ENCODE peak calls at places on chromosome 20, in ten cellular contexts. One of them, this sample, is unnamed.

GRCh38 chr20:57065646-57066045 is 200.8 kb downstream of the BMP7 start:
- DNase-seq in upper lobe of right lung: peak
- DNase-seq in PC-3: no peak
- DNase-seq in heart left ventricle: no peak
- DNase-seq in neural progenitor cell: peak
- DNase-seq in GM23338: no peak
- DNase-seq in psoas muscle: no peak
- DNase-seq in GM06990: no peak
- DNase-seq in CD8-positive, alpha-beta T cell: no peak
- DNase-seq in OCI-LY7: no peak
- DNase-seq in this sample: no peak

GRCh38 chr20:45115386-45115774 is 406 bp upstream of the WFDC5 start:
- DNase-seq in upper lobe of right lung: no peak
- DNase-seq in PC-3: no peak
- DNase-seq in heart left ventricle: no peak
- DNase-seq in neural progenitor cell: no peak
- DNase-seq in GM23338: no peak
- DNase-seq in psoas muscle: no peak
- DNase-seq in GM06990: no peak
- DNase-seq in CD8-positive, alpha-beta T cell: no peak
- DNase-seq in OCI-LY7: no peak
- DNase-seq in this sample: no peak

GRCh38 chr20:17882834-17883591 is 85.6 kb downstream of the SNX5 start:
- DNase-seq in upper lobe of right lung: no peak
- DNase-seq in PC-3: no peak
- DNase-seq in heart left ventricle: no peak
- DNase-seq in neural progenitor cell: no peak
- DNase-seq in GM23338: no peak
- DNase-seq in psoas muscle: no peak
- DNase-seq in GM06990: no peak
- DNase-seq in CD8-positive, alpha-beta T cell: no peak
- DNase-seq in OCI-LY7: no peak
- DNase-seq in this sample: no peak

GRCh38 chr20:56442381-56443365 is 25.8 kb upstream of the RTF2 start:
- DNase-seq in upper lobe of right lung: no peak
- DNase-seq in PC-3: no peak
- DNase-seq in heart left ventricle: no peak
- DNase-seq in neural progenitor cell: no peak
- DNase-seq in GM23338: no peak
- DNase-seq in psoas muscle: no peak
- DNase-seq in GM06990: no peak
- DNase-seq in CD8-positive, alpha-beta T cell: no peak
- DNase-seq in OCI-LY7: no peak
- DNase-seq in this sample: no peak

GRCh38 chr20:25858495-25859425 is 162.1 kb upstream of the ZNF337 start:
- DNase-seq in upper lobe of right lung: no peak
- DNase-seq in PC-3: no peak
- DNase-seq in heart left ventricle: no peak
- DNase-seq in neural progenitor cell: no peak
- DNase-seq in GM23338: no peak
- DNase-seq in psoas muscle: no peak
- DNase-seq in GM06990: no peak
- DNase-seq in CD8-positive, alpha-beta T cell: no peak
- DNase-seq in OCI-LY7: no peak
- DNase-seq in this sample: no peak

GRCh38 chr20:44031001-44031574 is 116.4 kb downstream of the TOX2 start:
- DNase-seq in upper lobe of right lung: no peak
- DNase-seq in PC-3: no peak
- DNase-seq in heart left ventricle: no peak
- DNase-seq in neural progenitor cell: no peak
- DNase-seq in GM23338: no peak
- DNase-seq in psoas muscle: no peak
- DNase-seq in GM06990: no peak
- DNase-seq in CD8-positive, alpha-beta T cell: no peak
- DNase-seq in OCI-LY7: no peak
- DNase-seq in this sample: no peak

GRCh38 chr20:25044261-25044560 is 13.7 kb downstream of the ACSS1 start:
- DNase-seq in upper lobe of right lung: no peak
- DNase-seq in PC-3: no peak
- DNase-seq in heart left ventricle: peak
- DNase-seq in neural progenitor cell: no peak
- DNase-seq in GM23338: no peak
- DNase-seq in psoas muscle: no peak
- DNase-seq in GM06990: no peak
- DNase-seq in CD8-positive, alpha-beta T cell: no peak
- DNase-seq in OCI-LY7: no peak
- DNase-seq in this sample: no peak

GRCh38 chr20:36145877-36146707 is 8.4 kb upstream of the EPB41L1 start:
- DNase-seq in upper lobe of right lung: no peak
- DNase-seq in PC-3: no peak
- DNase-seq in heart left ventricle: peak
- DNase-seq in neural progenitor cell: no peak
- DNase-seq in GM23338: no peak
- DNase-seq in psoas muscle: peak
- DNase-seq in GM06990: no peak
- DNase-seq in CD8-positive, alpha-beta T cell: no peak
- DNase-seq in OCI-LY7: peak
- DNase-seq in this sample: no peak

GRCh38 chr20:18793625-18794427 is 19.8 kb upstream of the SCP2D1 start:
- DNase-seq in upper lobe of right lung: peak
- DNase-seq in PC-3: peak
- DNase-seq in heart left ventricle: peak
- DNase-seq in neural progenitor cell: peak
- DNase-seq in GM23338: peak
- DNase-seq in psoas muscle: peak
- DNase-seq in GM06990: peak
- DNase-seq in CD8-positive, alpha-beta T cell: peak
- DNase-seq in OCI-LY7: peak
- DNase-seq in this sample: peak

GRCh38 chr20:30816182-30816645 is 441.2 kb upstream of the DEFB115 start:
- DNase-seq in upper lobe of right lung: no peak
- DNase-seq in PC-3: no peak
- DNase-seq in heart left ventricle: peak
- DNase-seq in neural progenitor cell: no peak
- DNase-seq in GM23338: peak
- DNase-seq in psoas muscle: no peak
- DNase-seq in GM06990: no peak
- DNase-seq in CD8-positive, alpha-beta T cell: no peak
- DNase-seq in OCI-LY7: no peak
- DNase-seq in this sample: no peak

GRCh38 chr20:42260216-42260615 is 642.0 kb upstream of the CHD6 start:
- DNase-seq in upper lobe of right lung: no peak
- DNase-seq in PC-3: no peak
- DNase-seq in heart left ventricle: no peak
- DNase-seq in neural progenitor cell: peak
- DNase-seq in GM23338: no peak
- DNase-seq in psoas muscle: no peak
- DNase-seq in GM06990: no peak
- DNase-seq in CD8-positive, alpha-beta T cell: no peak
- DNase-seq in OCI-LY7: no peak
- DNase-seq in this sample: no peak

GRCh38 chr20:54622338-54623280 is 147.2 kb downstream of the DOK5 start:
- DNase-seq in upper lobe of right lung: no peak
- DNase-seq in PC-3: no peak
- DNase-seq in heart left ventricle: peak
- DNase-seq in neural progenitor cell: no peak
- DNase-seq in GM23338: no peak
- DNase-seq in psoas muscle: no peak
- DNase-seq in GM06990: no peak
- DNase-seq in CD8-positive, alpha-beta T cell: no peak
- DNase-seq in OCI-LY7: no peak
- DNase-seq in this sample: peak

GRCh38 chr20:7773511-7773910 is 166.7 kb downstream of the HAO1 start:
- DNase-seq in upper lobe of right lung: no peak
- DNase-seq in PC-3: peak
- DNase-seq in heart left ventricle: no peak
- DNase-seq in neural progenitor cell: no peak
- DNase-seq in GM23338: no peak
- DNase-seq in psoas muscle: no peak
- DNase-seq in GM06990: no peak
- DNase-seq in CD8-positive, alpha-beta T cell: no peak
- DNase-seq in OCI-LY7: no peak
- DNase-seq in this sample: no peak

GRCh38 chr20:33709905-33710541 is 10.1 kb downstream of the PXMP4 start:
- DNase-seq in upper lobe of right lung: no peak
- DNase-seq in PC-3: no peak
- DNase-seq in heart left ventricle: no peak
- DNase-seq in neural progenitor cell: no peak
- DNase-seq in GM23338: peak
- DNase-seq in psoas muscle: no peak
- DNase-seq in GM06990: no peak
- DNase-seq in CD8-positive, alpha-beta T cell: no peak
- DNase-seq in OCI-LY7: no peak
- DNase-seq in this sample: no peak

GRCh38 chr20:33713865-33714367 is 6.2 kb downstream of the PXMP4 start:
- DNase-seq in upper lobe of right lung: no peak
- DNase-seq in PC-3: no peak
- DNase-seq in heart left ventricle: no peak
- DNase-seq in neural progenitor cell: no peak
- DNase-seq in GM23338: no peak
- DNase-seq in psoas muscle: no peak
- DNase-seq in GM06990: no peak
- DNase-seq in CD8-positive, alpha-beta T cell: no peak
- DNase-seq in OCI-LY7: no peak
- DNase-seq in this sample: no peak

GRCh38 chr20:33709398-33709797 is 10.7 kb downstream of the PXMP4 start:
- DNase-seq in upper lobe of right lung: no peak
- DNase-seq in PC-3: no peak
- DNase-seq in heart left ventricle: no peak
- DNase-seq in neural progenitor cell: no peak
- DNase-seq in GM23338: peak
- DNase-seq in psoas muscle: no peak
- DNase-seq in GM06990: no peak
- DNase-seq in CD8-positive, alpha-beta T cell: no peak
- DNase-seq in OCI-LY7: no peak
- DNase-seq in this sample: no peak

GRCh38 chr20:33710681-33711445 is 9.2 kb downstream of the PXMP4 start:
- DNase-seq in upper lobe of right lung: no peak
- DNase-seq in PC-3: no peak
- DNase-seq in heart left ventricle: no peak
- DNase-seq in neural progenitor cell: no peak
- DNase-seq in GM23338: no peak
- DNase-seq in psoas muscle: no peak
- DNase-seq in GM06990: no peak
- DNase-seq in CD8-positive, alpha-beta T cell: no peak
- DNase-seq in OCI-LY7: no peak
- DNase-seq in this sample: no peak

DNA sequence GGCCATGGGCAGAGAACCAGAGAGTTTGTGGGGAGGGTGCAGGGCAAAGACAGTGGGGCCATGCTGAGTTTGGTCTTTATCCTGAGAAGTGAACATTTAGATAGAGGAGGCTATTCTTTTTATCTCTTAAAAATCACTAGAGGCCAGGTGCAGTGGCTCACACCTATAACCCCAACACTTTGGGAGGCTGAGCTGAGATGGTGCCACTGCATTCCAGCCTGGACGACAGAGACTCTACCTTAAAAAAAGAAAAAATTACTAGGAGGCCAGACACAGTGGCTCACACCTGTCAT is 8.7 kb downstream of the PXMP4 start:
- DNase-seq in upper lobe of right lung: no peak
- DNase-seq in PC-3: no peak
- DNase-seq in heart left ventricle: no peak
- DNase-seq in neural progenitor cell: no peak
- DNase-seq in GM23338: no peak
- DNase-seq in psoas muscle: no peak
- DNase-seq in GM06990: no peak
- DNase-seq in CD8-positive, alpha-beta T cell: no peak
- DNase-seq in OCI-LY7: no peak
- DNase-seq in this sample: no peak
- TF ChIP-seq CTCF in upper lobe of right lung: no peak
- TF ChIP-seq CTCF in PC-3: no peak
- TF ChIP-seq CTCF in heart left ventricle: no peak
- TF ChIP-seq CTCF in neural progenitor cell: no peak
- TF ChIP-seq CTCF in GM23338: no peak
- TF ChIP-seq CTCF in psoas muscle: no peak
- TF ChIP-seq CTCF in GM06990: no peak
- TF ChIP-seq CTCF in CD8-positive, alpha-beta T cell: no peak
- TF ChIP-seq CTCF in OCI-LY7: no peak
- TF ChIP-seq CTCF in this sample: no peak

GRCh38 chr20:52105045-52105572 is 86.5 kb downstream of the ZFP64 start:
- DNase-seq in upper lobe of right lung: peak
- DNase-seq in PC-3: no peak
- DNase-seq in heart left ventricle: no peak
- DNase-seq in neural progenitor cell: peak
- DNase-seq in GM23338: peak
- DNase-seq in psoas muscle: no peak
- DNase-seq in GM06990: peak
- DNase-seq in CD8-positive, alpha-beta T cell: no peak
- DNase-seq in OCI-LY7: no peak
- DNase-seq in this sample: peak
- H3K4me3 ChIP-seq in upper lobe of right lung: peak
- H3K4me3 ChIP-seq in PC-3: peak
- H3K4me3 ChIP-seq in heart left ventricle: peak
- H3K4me3 ChIP-seq in neural progenitor cell: peak
- H3K4me3 ChIP-seq in GM23338: peak
- H3K4me3 ChIP-seq in psoas muscle: peak
- H3K4me3 ChIP-seq in GM06990: no peak
- H3K4me3 ChIP-seq in CD8-positive, alpha-beta T cell: peak
- H3K4me3 ChIP-seq in OCI-LY7: no peak
- H3K4me3 ChIP-seq in this sample: peak

DNA sequence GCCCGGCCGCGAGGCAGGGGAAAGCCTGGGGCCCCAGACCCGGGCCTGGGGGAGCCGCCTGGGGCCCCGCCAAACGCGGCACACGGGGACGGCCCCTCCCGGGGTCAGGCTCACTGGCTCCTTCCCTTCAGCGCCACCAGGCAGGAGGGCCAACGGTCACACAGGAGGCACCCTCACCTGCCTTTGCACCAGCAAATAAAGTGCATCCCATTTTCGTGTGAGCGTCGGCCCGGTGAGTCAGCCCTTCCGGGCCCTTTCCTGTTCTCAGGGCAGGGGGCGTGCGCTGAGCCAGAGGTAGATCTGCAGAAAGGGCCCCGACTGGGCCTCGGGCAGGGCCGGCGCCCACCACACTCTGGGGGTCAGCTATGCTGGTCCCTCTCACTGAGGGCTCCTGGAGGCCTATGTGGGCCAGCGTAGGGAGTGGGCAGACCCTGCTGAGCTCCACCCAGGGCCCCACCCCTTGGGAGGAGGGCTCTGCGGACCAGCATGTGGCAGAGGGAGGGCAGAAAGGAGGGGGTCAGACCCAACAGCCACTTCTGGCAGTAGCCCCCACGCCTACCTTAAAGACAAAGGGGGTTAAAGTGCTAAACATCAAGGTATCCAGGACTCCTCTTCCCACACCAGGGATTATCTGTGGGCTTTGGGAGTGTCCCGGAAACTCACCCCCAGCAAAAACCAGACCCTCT is 931 bp upstream of the UCKL1 start:
- DNase-seq in upper lobe of right lung: no peak
- DNase-seq in PC-3: peak
- DNase-seq in heart left ventricle: peak
- DNase-seq in neural progenitor cell: peak
- DNase-seq in GM23338: peak
- DNase-seq in psoas muscle: peak
- DNase-seq in GM06990: peak
- DNase-seq in CD8-positive, alpha-beta T cell: peak
- DNase-seq in OCI-LY7: peak
- DNase-seq in this sample: peak
- TF ChIP-seq CTCF in upper lobe of right lung: peak
- TF ChIP-seq CTCF in PC-3: no peak
- TF ChIP-seq CTCF in heart left ventricle: no peak
- TF ChIP-seq CTCF in neural progenitor cell: peak
- TF ChIP-seq CTCF in GM23338: peak
- TF ChIP-seq CTCF in psoas muscle: peak
- TF ChIP-seq CTCF in GM06990: peak
- TF ChIP-seq CTCF in CD8-positive, alpha-beta T cell: no peak
- TF ChIP-seq CTCF in OCI-LY7: peak
- TF ChIP-seq CTCF in this sample: no peak

GRCh38 chr20:51541189-51542032 is 1.1 kb downstream of the NFATC2 start:
- DNase-seq in upper lobe of right lung: peak
- DNase-seq in PC-3: no peak
- DNase-seq in heart left ventricle: peak
- DNase-seq in neural progenitor cell: peak
- DNase-seq in GM23338: peak
- DNase-seq in psoas muscle: peak
- DNase-seq in GM06990: peak
- DNase-seq in CD8-positive, alpha-beta T cell: peak
- DNase-seq in OCI-LY7: peak
- DNase-seq in this sample: peak
- H3K4me3 ChIP-seq in upper lobe of right lung: peak
- H3K4me3 ChIP-seq in PC-3: peak
- H3K4me3 ChIP-seq in heart left ventricle: peak
- H3K4me3 ChIP-seq in neural progenitor cell: peak
- H3K4me3 ChIP-seq in GM23338: peak
- H3K4me3 ChIP-seq in psoas muscle: peak
- H3K4me3 ChIP-seq in GM06990: peak
- H3K4me3 ChIP-seq in CD8-positive, alpha-beta T cell: peak
- H3K4me3 ChIP-seq in OCI-LY7: peak
- H3K4me3 ChIP-seq in this sample: no peak